ENCODE peak calls at places on chromosomes 2 and 18, in ten cellular contexts. S, Q, P, I, C, J, W, R, O and B are unnamed samples.

GRCh38 chr2:192190474-192190873 is 4.3 kb downstream of the TMEFF2 start:
- DNase-seq in I (no peak), W (no peak), Q (peak; percentile 42), C (peak; percentile 33), P (peak; percentile 44), J (peak; percentile 61), R (no peak), O (no peak), S (no peak), B (peak; percentile 34)

GRCh38 chr2:159138642-159139182 is 147.8 kb downstream of the WDSUB1 start:
- DNase-seq in O (no peak), I (no peak), C (no peak), Q (peak; percentile 42), S (no peak), W (no peak), P (no peak), R (no peak), J (no peak), B (no peak)

GRCh38 chr2:75238670-75239330 is 39.5 kb upstream of the TACR1 start:
- DNase-seq in C (no peak), Q (peak; percentile 92), J (peak; percentile 72), S (no peak), I (no peak), P (peak; percentile 53), R (no peak), O (no peak), W (no peak), B (peak; percentile 72)

GRCh38 chr2:9306910-9307309 is 100.3 kb downstream of the ASAP2 start:
- DNase-seq in J (no peak), I (no peak), R (no peak), O (no peak), Q (no peak), P (no peak), S (no peak), C (no peak), W (no peak), B (no peak)

GRCh38 chr2:241033346-241033987 is 35.0 kb downstream of the SNED1 start:
- DNase-seq in R (no peak), I (no peak), Q (no peak), O (no peak), W (no peak), S (no peak), J (no peak), C (no peak), P (no peak), B (no peak)

GRCh38 chr2:65128297-65129190 is 1.4 kb downstream of the RAB1A start:
- DNase-seq in J (peak; percentile 55), W (no peak), S (no peak), R (no peak), C (peak; percentile 34), O (no peak), Q (peak; percentile 55), P (peak; percentile 42), I (no peak), B (peak; percentile 20)

GRCh38 chr2:138433995-138434991 is 67.3 kb upstream of the SPOPL start:
- DNase-seq in O (no peak), R (no peak), P (no peak), Q (peak; percentile 17), S (no peak), J (peak; percentile 50), C (no peak), W (no peak), I (no peak), B (no peak)

GRCh38 chr2:172228177-172228785 is 125.6 kb upstream of the DLX2 start:
- DNase-seq in S (no peak), J (no peak), P (no peak), R (no peak), I (no peak), O (no peak), C (no peak), W (no peak), Q (no peak), B (no peak)

GRCh38 chr2:147382322-147382948 is 462.4 kb upstream of the ACVR2A start:
- DNase-seq in I (no peak), R (no peak), P (no peak), O (no peak), S (no peak), Q (no peak), W (no peak), C (no peak), J (no peak), B (no peak)

GRCh38 chr2:233059797-233060499 is at the start of gene INPP5D:
- DNase-seq in R (no peak), S (no peak), C (no peak), P (no peak), Q (no peak), W (peak; percentile 62), I (peak; percentile 75), J (no peak), O (no peak), B (no peak)

GRCh38 chr2:156464106-156464505 is 27.9 kb downstream of the GPD2 start:
- DNase-seq in C (no peak), R (no peak), W (no peak), O (no peak), S (no peak), I (no peak), P (peak; percentile 44), Q (peak; percentile 38), J (no peak), B (no peak)

GRCh38 chr2:71282493-71282892 is 49.1 kb upstream of the ZNF638 start:
- DNase-seq in J (peak; percentile 14), W (no peak), O (no peak), C (peak; percentile 16), Q (peak; percentile 6), R (no peak), I (no peak), S (no peak), P (no peak), B (peak; percentile 33)

GRCh38 chr2:160365691-160366367 is 127.8 kb downstream of the RBMS1 start:
- DNase-seq in J (no peak), C (no peak), S (no peak), R (no peak), I (no peak), O (no peak), P (peak; percentile 36), Q (no peak), W (no peak), B (no peak)

GRCh38 chr2:72139871-72140620 is 7.6 kb downstream of the CYP26B1 start:
- DNase-seq in C (no peak), I (no peak), S (no peak), J (no peak), W (no peak), O (no peak), P (no peak), Q (no peak), R (no peak), B (no peak)

GRCh38 chr2:43218221-43218549 is 8.2 kb downstream of the ZFP36L2 start:
- DNase-seq in Q (peak; percentile 76), S (no peak), C (no peak), J (no peak), I (no peak), P (peak; percentile 62), R (no peak), O (no peak), W (no peak), B (no peak)

GRCh38 chr2:226124548-226125011 is 675.0 kb downstream of the IRS1 start:
- DNase-seq in J (peak; percentile 69), R (no peak), Q (peak; percentile 61), P (no peak), C (no peak), I (no peak), S (no peak), O (no peak), W (no peak), B (peak; percentile 95)

GRCh38 chr2:238895901-238896600 is 48.2 kb downstream of the TWIST2 start:
- DNase-seq in C (no peak), S (no peak), Q (peak; percentile 99), P (peak; percentile 95), I (no peak), W (no peak), O (no peak), J (peak; percentile 91), R (peak; percentile 71), B (peak; percentile 97)

GRCh38 chr2:190489475-190489874 is 45.0 kb downstream of the NEMP2 start:
- DNase-seq in Q (no peak), W (no peak), P (no peak), S (no peak), C (no peak), O (no peak), I (no peak), J (no peak), R (no peak), B (no peak)

GRCh38 chr18:22827216-22827615 is 105.9 kb upstream of the RBBP8 start:
- DNase-seq in J (peak; percentile 46), W (no peak), R (no peak), P (no peak), O (no peak), Q (peak; percentile 18), C (no peak), I (no peak), S (no peak), B (no peak)

GRCh38 chr2:34332813-34333212 is 733.7 kb upstream of the FAM98A start:
- DNase-seq in P (no peak), I (no peak), R (no peak), C (no peak), S (no peak), O (no peak), W (no peak), Q (no peak), J (no peak), B (no peak)

GRCh38 chr18:26703170-26703933 is 155.0 kb upstream of the KCTD1 start:
- DNase-seq in S (no peak), W (no peak), C (no peak), Q (no peak), P (no peak), I (no peak), J (no peak), R (no peak), O (no peak), B (no peak)

GRCh38 chr2:8134105-8134903 is 547.6 kb upstream of the ID2 start:
- DNase-seq in R (no peak), J (no peak), P (no peak), W (no peak), C (no peak), O (no peak), Q (no peak), S (no peak), I (no peak), B (no peak)

GRCh38 chr2:64404743-64405142 is 49.2 kb upstream of the LGALSL start:
- DNase-seq in Q (no peak), C (no peak), R (peak; percentile 77), P (no peak), S (no peak), O (no peak), W (no peak), I (no peak), J (peak; percentile 60), B (no peak)

GRCh38 chr18:3716116-3716660 is 266.2 kb downstream of the TGIF1 start:
- DNase-seq in S (no peak), J (no peak), Q (no peak), O (no peak), P (no peak), I (no peak), W (no peak), C (no peak), R (no peak), B (no peak)

GRCh38 chr2:43057026-43057741 is 169.2 kb downstream of the ZFP36L2 start:
- DNase-seq in W (no peak), C (peak; percentile 92), R (no peak), I (no peak), J (no peak), S (no peak), O (no peak), P (no peak), Q (no peak), B (no peak)

GRCh38 chr18:79465392-79465991 is 69.8 kb downstream of the NFATC1 start:
- DNase-seq in J (no peak), R (peak; percentile 70), W (no peak), I (no peak), Q (no peak), S (no peak), C (no peak), O (no peak), P (no peak), B (no peak)

GRCh38 chr2:7672027-7672684 is 754.9 kb downstream of the RNF144A start:
- DNase-seq in Q (peak; percentile 37), C (no peak), O (peak; percentile 27), I (peak; percentile 41), S (peak; percentile 36), R (peak; percentile 79), P (no peak), J (peak; percentile 54), W (peak; percentile 13), B (peak; percentile 50)

GRCh38 chr2:204825054-204825453 is 279.8 kb downstream of the PARD3B start:
- DNase-seq in I (no peak), S (no peak), W (no peak), C (no peak), Q (peak; percentile 47), P (no peak), O (no peak), J (no peak), R (no peak), B (peak; percentile 26)